ENCODE peak calls at places on chromosomes 16 and 17, in six cellular contexts. F is stimulated activated CD4-positive, alpha-beta T cell treated with anti-CD3 and anti-CD28 coated beads, TNF-alpha, amount 100 ng/mL, for 24 hours; M is HS-27A; O is cardiac fibroblast; L is stimulated activated CD8-positive, alpha-beta memory T cell treated with anti-CD3 and anti-CD28 coated beads, Interleukin-4, amount 100 ng/mL, for 4 hours; X is BE2C. R is an unnamed sample.

GRCh38 chr16:46923513-46924295 is 39.5 kb downstream of the GPT2 start:
- DNase-seq in F (no peak), M (no peak), O (no peak), L (no peak), X (no peak), R (no peak)

GRCh38 chr16:71559855-71560254 is 17.0 kb downstream of the TAT start:
- DNase-seq in F (no peak), M (no peak), O (no peak), L (no peak), X (no peak), R (no peak)

GRCh38 chr16:28843766-28844165 is 2.4 kb downstream of the TUFM start:
- DNase-seq in F (no peak), M (no peak), O (no peak), L (no peak), X (no peak), R (no peak)

GRCh38 chr17:81665205-81666091 is 957 bp downstream of the OXLD1 start:
- DNase-seq in F (peak), M (no peak), O (peak), L (peak), X (no peak), R (no peak)

GRCh38 chr16:75122609-75123008 is 6.0 kb upstream of the LDHD start:
- DNase-seq in F (no peak), M (no peak), O (no peak), L (no peak), X (no peak), R (no peak)

GRCh38 chr17:50916708-50917417 is 50.7 kb upstream of the TOB1 start:
- DNase-seq in F (no peak), M (no peak), O (no peak), L (no peak), X (no peak), R (no peak)

GRCh38 chr17:65783845-65784334 is 222.4 kb upstream of the AXIN2 start:
- DNase-seq in F (no peak), M (peak), O (peak), L (no peak), X (no peak), R (no peak)

GRCh38 chr17:38724337-38724988 is 5.7 kb upstream of the CISD3 start:
- DNase-seq in F (no peak), M (no peak), O (no peak), L (no peak), X (peak), R (peak)

GRCh38 chr17:41049110-41049509 is 2.0 kb upstream of the KRTAP2-1 start:
- DNase-seq in F (no peak), M (no peak), O (peak), L (no peak), X (no peak), R (no peak)

GRCh38 chr17:19354123-19354522 is 8.4 kb downstream of the B9D1 start:
- DNase-seq in F (no peak), M (peak), O (peak), L (no peak), X (no peak), R (no peak)

GRCh38 chr17:56676807-56677206 is 83.3 kb downstream of the NOG start:
- DNase-seq in F (no peak), M (no peak), O (peak), L (no peak), X (no peak), R (no peak)